ENCODE peak calls at places on chromosome 17, in seven cellular contexts. One of them, this sample, is unnamed.

GRCh38 chr17:75753514-75754377 is 11.2 kb downstream of the GALK1 start:
- DNase-seq in T-cell: no peak
- DNase-seq in activated naive CD4-positive, alpha-beta T cell: peak; percentile 44
- DNase-seq in caudate nucleus: peak; percentile 87
- DNase-seq in NCI-H1105: peak; percentile 54
- DNase-seq in K562: peak; percentile 89
- DNase-seq in H9: peak; percentile 92
- DNase-seq in this sample: no peak

GRCh38 chr17:21161498-21162393 is 35.0 kb downstream of the DHRS7B start:
- DNase-seq in T-cell: no peak
- DNase-seq in activated naive CD4-positive, alpha-beta T cell: no peak
- DNase-seq in caudate nucleus: no peak
- DNase-seq in NCI-H1105: no peak
- DNase-seq in K562: no peak
- DNase-seq in H9: no peak
- DNase-seq in this sample: no peak

GRCh38 chr17:27454089-27454488 is 2.2 kb upstream of the KSR1 start:
- DNase-seq in T-cell: no peak
- DNase-seq in activated naive CD4-positive, alpha-beta T cell: no peak
- DNase-seq in caudate nucleus: no peak
- DNase-seq in NCI-H1105: no peak
- DNase-seq in K562: no peak
- DNase-seq in H9: no peak
- DNase-seq in this sample: no peak

GRCh38 chr17:68133370-68134045 is 98.0 kb downstream of the KPNA2 start:
- DNase-seq in T-cell: no peak
- DNase-seq in activated naive CD4-positive, alpha-beta T cell: no peak
- DNase-seq in caudate nucleus: no peak
- DNase-seq in NCI-H1105: no peak
- DNase-seq in K562: no peak
- DNase-seq in H9: peak; percentile 83
- DNase-seq in this sample: no peak

GRCh38 chr17:14372905-14373559 is 72.2 kb downstream of the HS3ST3B1 start:
- DNase-seq in T-cell: no peak
- DNase-seq in activated naive CD4-positive, alpha-beta T cell: no peak
- DNase-seq in caudate nucleus: no peak
- DNase-seq in NCI-H1105: no peak
- DNase-seq in K562: peak; percentile 32
- DNase-seq in H9: no peak
- DNase-seq in this sample: no peak

GRCh38 chr17:38747385-38748328 is 479 bp downstream of the PCGF2 start:
- DNase-seq in T-cell: no peak
- DNase-seq in activated naive CD4-positive, alpha-beta T cell: no peak
- DNase-seq in caudate nucleus: peak; percentile 36
- DNase-seq in NCI-H1105: no peak
- DNase-seq in K562: peak; percentile 72
- DNase-seq in H9: no peak
- DNase-seq in this sample: peak; percentile 34

GRCh38 chr17:38403491-38403890 is 24.8 kb upstream of the ARHGAP23 start:
- DNase-seq in T-cell: no peak
- DNase-seq in activated naive CD4-positive, alpha-beta T cell: no peak
- DNase-seq in caudate nucleus: no peak
- DNase-seq in NCI-H1105: no peak
- DNase-seq in K562: no peak
- DNase-seq in H9: peak; percentile 50
- DNase-seq in this sample: no peak

GRCh38 chr17:57415737-57416354 is 159.5 kb downstream of the MSI2 start:
- DNase-seq in T-cell: no peak
- DNase-seq in activated naive CD4-positive, alpha-beta T cell: no peak
- DNase-seq in caudate nucleus: no peak
- DNase-seq in NCI-H1105: no peak
- DNase-seq in K562: no peak
- DNase-seq in H9: no peak
- DNase-seq in this sample: no peak

GRCh38 chr17:45428050-45428953 is 4.4 kb downstream of the ARHGAP27 start:
- DNase-seq in T-cell: peak; percentile 49
- DNase-seq in activated naive CD4-positive, alpha-beta T cell: peak; percentile 67
- DNase-seq in caudate nucleus: peak; percentile 64
- DNase-seq in NCI-H1105: peak; percentile 45
- DNase-seq in K562: peak; percentile 79
- DNase-seq in H9: peak; percentile 95
- DNase-seq in this sample: peak; percentile 62

GRCh38 chr17:69418535-69418934 is 4.0 kb downstream of the MAP2K6 start:
- DNase-seq in T-cell: no peak
- DNase-seq in activated naive CD4-positive, alpha-beta T cell: no peak
- DNase-seq in caudate nucleus: no peak
- DNase-seq in NCI-H1105: no peak
- DNase-seq in K562: no peak
- DNase-seq in H9: no peak
- DNase-seq in this sample: no peak

GRCh38 chr17:21239680-21240374 is 13.4 kb downstream of the NATD1 start:
- DNase-seq in T-cell: no peak
- DNase-seq in activated naive CD4-positive, alpha-beta T cell: no peak
- DNase-seq in caudate nucleus: no peak
- DNase-seq in NCI-H1105: peak; percentile 7
- DNase-seq in K562: peak; percentile 62
- DNase-seq in H9: peak; percentile 76
- DNase-seq in this sample: no peak

GRCh38 chr17:83203073-83203471 is 123.7 kb downstream of the METRNL start:
- DNase-seq in T-cell: peak; percentile 17
- DNase-seq in activated naive CD4-positive, alpha-beta T cell: no peak
- DNase-seq in caudate nucleus: no peak
- DNase-seq in NCI-H1105: no peak
- DNase-seq in K562: no peak
- DNase-seq in H9: no peak
- DNase-seq in this sample: no peak

GRCh38 chr17:36945959-36946725 is 2.6 kb upstream of the AATF start:
- DNase-seq in T-cell: no peak
- DNase-seq in activated naive CD4-positive, alpha-beta T cell: no peak
- DNase-seq in caudate nucleus: no peak
- DNase-seq in NCI-H1105: no peak
- DNase-seq in K562: no peak
- DNase-seq in H9: peak; percentile 65
- DNase-seq in this sample: no peak

GRCh38 chr17:35087731-35088646 is 24.5 kb upstream of the RFFL start:
- DNase-seq in T-cell: no peak
- DNase-seq in activated naive CD4-positive, alpha-beta T cell: no peak
- DNase-seq in caudate nucleus: peak; percentile 53
- DNase-seq in NCI-H1105: no peak
- DNase-seq in K562: peak; percentile 44
- DNase-seq in H9: no peak
- DNase-seq in this sample: peak; percentile 35

GRCh38 chr17:838486-838885 is 56.3 kb downstream of the MRM3 start:
- DNase-seq in T-cell: no peak
- DNase-seq in activated naive CD4-positive, alpha-beta T cell: no peak
- DNase-seq in caudate nucleus: no peak
- DNase-seq in NCI-H1105: no peak
- DNase-seq in K562: no peak
- DNase-seq in H9: no peak
- DNase-seq in this sample: no peak

GRCh38 chr17:80838381-80839345 is 153.0 kb upstream of the CHMP6 start:
- DNase-seq in T-cell: no peak
- DNase-seq in activated naive CD4-positive, alpha-beta T cell: no peak
- DNase-seq in caudate nucleus: no peak
- DNase-seq in NCI-H1105: no peak
- DNase-seq in K562: no peak
- DNase-seq in H9: no peak
- DNase-seq in this sample: no peak

GRCh38 chr17:17127156-17127555 is 79.0 kb downstream of the PLD6 start:
- DNase-seq in T-cell: no peak
- DNase-seq in activated naive CD4-positive, alpha-beta T cell: no peak
- DNase-seq in caudate nucleus: no peak
- DNase-seq in NCI-H1105: no peak
- DNase-seq in K562: no peak
- DNase-seq in H9: no peak
- DNase-seq in this sample: no peak

GRCh38 chr17:81891303-81891552 is 158 bp downstream of the ALYREF start:
- DNase-seq in T-cell: no peak
- DNase-seq in activated naive CD4-positive, alpha-beta T cell: no peak
- DNase-seq in caudate nucleus: no peak
- DNase-seq in NCI-H1105: no peak
- DNase-seq in K562: no peak
- DNase-seq in H9: no peak
- DNase-seq in this sample: no peak

GRCh38 chr17:29643817-29644160 is 21.1 kb upstream of the CORO6 start:
- DNase-seq in T-cell: no peak
- DNase-seq in activated naive CD4-positive, alpha-beta T cell: no peak
- DNase-seq in caudate nucleus: no peak
- DNase-seq in NCI-H1105: no peak
- DNase-seq in K562: no peak
- DNase-seq in H9: no peak
- DNase-seq in this sample: no peak

GRCh38 chr17:72187544-72187943 is 66.7 kb downstream of the SOX9 start:
- DNase-seq in T-cell: no peak
- DNase-seq in activated naive CD4-positive, alpha-beta T cell: no peak
- DNase-seq in caudate nucleus: no peak
- DNase-seq in NCI-H1105: no peak
- DNase-seq in K562: no peak
- DNase-seq in H9: no peak
- DNase-seq in this sample: peak; percentile 40

GRCh38 chr17:65902165-65902564 is 289.8 kb downstream of the CEP112 start:
- DNase-seq in T-cell: no peak
- DNase-seq in activated naive CD4-positive, alpha-beta T cell: no peak
- DNase-seq in caudate nucleus: no peak
- DNase-seq in NCI-H1105: no peak
- DNase-seq in K562: no peak
- DNase-seq in H9: no peak
- DNase-seq in this sample: peak; percentile 72

GRCh38 chr17:41547378-41547841 is 19.3 kb upstream of the KRT19 start:
- DNase-seq in T-cell: no peak
- DNase-seq in activated naive CD4-positive, alpha-beta T cell: no peak
- DNase-seq in caudate nucleus: no peak
- DNase-seq in NCI-H1105: no peak
- DNase-seq in K562: no peak
- DNase-seq in H9: no peak
- DNase-seq in this sample: peak; percentile 83

GRCh38 chr17:33523577-33523981 is 230.5 kb upstream of the ASIC2 start:
- DNase-seq in T-cell: no peak
- DNase-seq in activated naive CD4-positive, alpha-beta T cell: no peak
- DNase-seq in caudate nucleus: peak; percentile 12
- DNase-seq in NCI-H1105: no peak
- DNase-seq in K562: no peak
- DNase-seq in H9: no peak
- DNase-seq in this sample: no peak

GRCh38 chr17:28760987-28761562 is 17.3 kb downstream of the TRAF4 start:
- DNase-seq in T-cell: no peak
- DNase-seq in activated naive CD4-positive, alpha-beta T cell: no peak
- DNase-seq in caudate nucleus: peak; percentile 54
- DNase-seq in NCI-H1105: no peak
- DNase-seq in K562: no peak
- DNase-seq in H9: peak; percentile 94
- DNase-seq in this sample: peak; percentile 61

GRCh38 chr17:2814499-2815341 is 18.5 kb downstream of the RAP1GAP2 start:
- DNase-seq in T-cell: peak; percentile 96
- DNase-seq in activated naive CD4-positive, alpha-beta T cell: peak; percentile 86
- DNase-seq in caudate nucleus: no peak
- DNase-seq in NCI-H1105: no peak
- DNase-seq in K562: no peak
- DNase-seq in H9: peak; percentile 32
- DNase-seq in this sample: no peak

GRCh38 chr17:72587773-72588511 is 467.1 kb downstream of the SOX9 start:
- DNase-seq in T-cell: no peak
- DNase-seq in activated naive CD4-positive, alpha-beta T cell: no peak
- DNase-seq in caudate nucleus: no peak
- DNase-seq in NCI-H1105: peak; percentile 21
- DNase-seq in K562: no peak
- DNase-seq in H9: no peak
- DNase-seq in this sample: peak; percentile 55

GRCh38 chr17:76716834-76717205 is 6.1 kb upstream of the MXRA7 start:
- DNase-seq in T-cell: no peak
- DNase-seq in activated naive CD4-positive, alpha-beta T cell: no peak
- DNase-seq in caudate nucleus: no peak
- DNase-seq in NCI-H1105: no peak
- DNase-seq in K562: no peak
- DNase-seq in H9: no peak
- DNase-seq in this sample: no peak

GRCh38 chr17:13940858-13941665 is 128.2 kb upstream of the COX10 start:
- DNase-seq in T-cell: no peak
- DNase-seq in activated naive CD4-positive, alpha-beta T cell: no peak
- DNase-seq in caudate nucleus: no peak
- DNase-seq in NCI-H1105: no peak
- DNase-seq in K562: no peak
- DNase-seq in H9: peak; percentile 42
- DNase-seq in this sample: no peak

GRCh38 chr17:76726766-76727718 is at the start of gene METTL23:
- DNase-seq in T-cell: peak; percentile 91
- DNase-seq in activated naive CD4-positive, alpha-beta T cell: peak; percentile 76
- DNase-seq in caudate nucleus: peak; percentile 82
- DNase-seq in NCI-H1105: peak; percentile 51
- DNase-seq in K562: peak; percentile 83
- DNase-seq in H9: peak; percentile 82
- DNase-seq in this sample: peak; percentile 78

GRCh38 chr17:66690166-66690565 is 144.8 kb upstream of the CACNG5 start:
- DNase-seq in T-cell: no peak
- DNase-seq in activated naive CD4-positive, alpha-beta T cell: no peak
- DNase-seq in caudate nucleus: no peak
- DNase-seq in NCI-H1105: no peak
- DNase-seq in K562: no peak
- DNase-seq in H9: no peak
- DNase-seq in this sample: no peak

GRCh38 chr17:6163632-6164319 is 93.6 kb downstream of the WSCD1 start:
- DNase-seq in T-cell: no peak
- DNase-seq in activated naive CD4-positive, alpha-beta T cell: no peak
- DNase-seq in caudate nucleus: no peak
- DNase-seq in NCI-H1105: peak; percentile 92
- DNase-seq in K562: no peak
- DNase-seq in H9: peak; percentile 26
- DNase-seq in this sample: no peak

GRCh38 chr17:4658478-4659305 is 17.2 kb upstream of the ALOX15 start:
- DNase-seq in T-cell: no peak
- DNase-seq in activated naive CD4-positive, alpha-beta T cell: no peak
- DNase-seq in caudate nucleus: no peak
- DNase-seq in NCI-H1105: no peak
- DNase-seq in K562: peak; percentile 78
- DNase-seq in H9: no peak
- DNase-seq in this sample: no peak

GRCh38 chr17:4499431-4500187 is 928 bp downstream of the SPNS2 start:
- DNase-seq in T-cell: no peak
- DNase-seq in activated naive CD4-positive, alpha-beta T cell: no peak
- DNase-seq in caudate nucleus: peak; percentile 52
- DNase-seq in NCI-H1105: no peak
- DNase-seq in K562: no peak
- DNase-seq in H9: peak; percentile 69
- DNase-seq in this sample: no peak

GRCh38 chr17:4833941-4834501 is 881 bp downstream of the MINK1 start:
- DNase-seq in T-cell: no peak
- DNase-seq in activated naive CD4-positive, alpha-beta T cell: no peak
- DNase-seq in caudate nucleus: no peak
- DNase-seq in NCI-H1105: no peak
- DNase-seq in K562: no peak
- DNase-seq in H9: no peak
- DNase-seq in this sample: no peak

GRCh38 chr17:78839173-78839761 is 1.3 kb downstream of the USP36 start:
- DNase-seq in T-cell: no peak
- DNase-seq in activated naive CD4-positive, alpha-beta T cell: no peak
- DNase-seq in caudate nucleus: no peak
- DNase-seq in NCI-H1105: no peak
- DNase-seq in K562: no peak
- DNase-seq in H9: no peak
- DNase-seq in this sample: no peak

This sample was measured in NCI-H774.